ENCODE peak calls at places on chromosomes 13 and 19, in ten cellular contexts. Y is left colon; C is nephron progenitor cell; T is activated CD4-positive, alpha-beta memory T cell treated with anti-CD3 and anti-CD28 coated beads, Interleukin-2, amount 10 ng/mL, durations not matched to agents 7 days and 5 days; B is CD4-positive, alpha-beta memory T cell; D is central memory CD4-positive, alpha-beta T cell; X is activated naive CD8-positive, alpha-beta T cell treated with anti-CD3 and anti-CD28 coated beads for 36 hours; M is HuH-7; N is AG04450; U is activated T-helper 1 cell treated with anti-CD3 and anti-CD28 coated beads, Interleukin-2, amount 50 U/mL, for 16 hours. P is an unnamed sample.

GRCh38 chr13:27037571-27037970 is 134.0 kb downstream of the USP12 start:
- DNase-seq in M (no peak), D (no peak), B (no peak), T (no peak), N (no peak), X (no peak), Y (no peak), U (no peak), C (no peak), P (no peak)

GRCh38 chr19:16038196-16038695 is 38.0 kb upstream of the TPM4 start:
- DNase-seq in D (no peak), M (no peak), T (no peak), U (no peak), N (no peak), Y (no peak), C (no peak), X (no peak), B (no peak), P (no peak)

GRCh38 chr13:77774181-77774580 is 76.7 kb downstream of the SLAIN1 start:
- DNase-seq in U (no peak), C (no peak), B (no peak), Y (no peak), T (no peak), M (no peak), D (no peak), X (no peak), N (no peak), P (no peak)

GRCh38 chr13:85261757-85262346 is 537.4 kb downstream of the SLITRK6 start:
- DNase-seq in M (peak; percentile 1), U (no peak), C (no peak), B (no peak), Y (no peak), D (no peak), N (no peak), X (no peak), T (no peak), P (no peak)

GRCh38 chr19:37304190-37304883 is 66.6 kb upstream of the ZNF527 start:
- DNase-seq in Y (no peak), U (no peak), M (no peak), C (peak; percentile 28), X (peak; percentile 35), D (no peak), T (no peak), N (no peak), B (no peak), P (no peak)

GRCh38 chr13:73336789-73337188 is 278.0 kb downstream of the KLF5 start:
- DNase-seq in C (no peak), T (no peak), X (no peak), Y (no peak), B (no peak), N (no peak), D (no peak), U (no peak), M (peak; percentile 5), P (no peak)

GRCh38 chr13:114032121-114032799 is 58.4 kb upstream of the C13orf46 start:
- DNase-seq in Y (no peak), X (no peak), D (no peak), N (no peak), T (no peak), B (no peak), M (no peak), U (no peak), C (no peak), P (no peak)

GRCh38 chr19:47391510-47392223 is 27.7 kb downstream of the MEIS3 start:
- DNase-seq in X (peak; percentile 74), B (peak; percentile 75), N (peak; percentile 23), M (peak; percentile 64), C (peak; percentile 85), Y (peak; percentile 76), D (peak; percentile 66), U (peak; percentile 59), T (peak; percentile 86), P (peak; percentile 77)